ENCODE peak calls at places on chromosomes 5 and 9, in seven cellular contexts. One of them, this sample, is unnamed.

GRCh38 chr5:133944263-133945230 is 23.9 kb downstream of the C5orf15 start:
- DNase-seq in OCI-LY7: peak
- DNase-seq in Panc1: peak
- DNase-seq in uterus: no peak
- DNase-seq in PC-3: peak
- DNase-seq in astrocyte of the spinal cord: peak
- DNase-seq in fibroblast of the aortic adventitia: peak
- DNase-seq in this sample: peak

GRCh38 chr9:80059191-80059590 is 487.4 kb downstream of the TLE4 start:
- DNase-seq in OCI-LY7: no peak
- DNase-seq in Panc1: no peak
- DNase-seq in uterus: no peak
- DNase-seq in PC-3: no peak
- DNase-seq in astrocyte of the spinal cord: no peak
- DNase-seq in fibroblast of the aortic adventitia: no peak
- DNase-seq in this sample: no peak

GRCh38 chr9:92607773-92608172 is 62.2 kb downstream of the IPPK start:
- DNase-seq in OCI-LY7: no peak
- DNase-seq in Panc1: no peak
- DNase-seq in uterus: no peak
- DNase-seq in PC-3: no peak
- DNase-seq in astrocyte of the spinal cord: peak
- DNase-seq in fibroblast of the aortic adventitia: peak
- DNase-seq in this sample: no peak

GRCh38 chr9:7402704-7403389 is 396.7 kb downstream of the DMAC1 start:
- DNase-seq in OCI-LY7: no peak
- DNase-seq in Panc1: no peak
- DNase-seq in uterus: no peak
- DNase-seq in PC-3: no peak
- DNase-seq in astrocyte of the spinal cord: peak
- DNase-seq in fibroblast of the aortic adventitia: no peak
- DNase-seq in this sample: no peak

GRCh38 chr9:108234811-108235210 is 621.0 kb downstream of the ACTL7B start:
- DNase-seq in OCI-LY7: no peak
- DNase-seq in Panc1: no peak
- DNase-seq in uterus: no peak
- DNase-seq in PC-3: no peak
- DNase-seq in astrocyte of the spinal cord: no peak
- DNase-seq in fibroblast of the aortic adventitia: no peak
- DNase-seq in this sample: no peak

GRCh38 chr5:33611882-33612281 is 171.1 kb downstream of the TARS1 start:
- DNase-seq in OCI-LY7: no peak
- DNase-seq in Panc1: no peak
- DNase-seq in uterus: no peak
- DNase-seq in PC-3: peak
- DNase-seq in astrocyte of the spinal cord: peak
- DNase-seq in fibroblast of the aortic adventitia: peak
- DNase-seq in this sample: no peak

GRCh38 chr9:25917593-25918426 is 239.6 kb upstream of the TUSC1 start:
- DNase-seq in OCI-LY7: no peak
- DNase-seq in Panc1: no peak
- DNase-seq in uterus: no peak
- DNase-seq in PC-3: peak
- DNase-seq in astrocyte of the spinal cord: no peak
- DNase-seq in fibroblast of the aortic adventitia: peak
- DNase-seq in this sample: no peak

GRCh38 chr9:77541055-77541454 is 107.1 kb downstream of the GNA14 start:
- DNase-seq in OCI-LY7: no peak
- DNase-seq in Panc1: no peak
- DNase-seq in uterus: no peak
- DNase-seq in PC-3: no peak
- DNase-seq in astrocyte of the spinal cord: no peak
- DNase-seq in fibroblast of the aortic adventitia: no peak
- DNase-seq in this sample: no peak

GRCh38 chr9:125683486-125683885 is 23.5 kb downstream of the MAPKAP1 start:
- DNase-seq in OCI-LY7: no peak
- DNase-seq in Panc1: no peak
- DNase-seq in uterus: no peak
- DNase-seq in PC-3: peak
- DNase-seq in astrocyte of the spinal cord: peak
- DNase-seq in fibroblast of the aortic adventitia: peak
- DNase-seq in this sample: no peak

GRCh38 chr5:181131514-181131913 is 545 bp upstream of the OR2V1 start:
- DNase-seq in OCI-LY7: no peak
- DNase-seq in Panc1: no peak
- DNase-seq in uterus: no peak
- DNase-seq in PC-3: no peak
- DNase-seq in astrocyte of the spinal cord: no peak
- DNase-seq in fibroblast of the aortic adventitia: no peak
- DNase-seq in this sample: no peak

GRCh38 chr5:1015545-1015944 is 6.9 kb downstream of the NKD2 start:
- DNase-seq in OCI-LY7: no peak
- DNase-seq in Panc1: no peak
- DNase-seq in uterus: no peak
- DNase-seq in PC-3: no peak
- DNase-seq in astrocyte of the spinal cord: no peak
- DNase-seq in fibroblast of the aortic adventitia: no peak
- DNase-seq in this sample: no peak

GRCh38 chr5:64207978-64208377 is 42.3 kb downstream of the RNF180 start:
- DNase-seq in OCI-LY7: peak
- DNase-seq in Panc1: no peak
- DNase-seq in uterus: no peak
- DNase-seq in PC-3: peak
- DNase-seq in astrocyte of the spinal cord: peak
- DNase-seq in fibroblast of the aortic adventitia: peak
- DNase-seq in this sample: peak

GRCh38 chr5:54769072-54769471 is 216.3 kb downstream of the ESM1 start:
- DNase-seq in OCI-LY7: peak
- DNase-seq in Panc1: no peak
- DNase-seq in uterus: no peak
- DNase-seq in PC-3: peak
- DNase-seq in astrocyte of the spinal cord: no peak
- DNase-seq in fibroblast of the aortic adventitia: no peak
- DNase-seq in this sample: no peak

GRCh38 chr5:51384281-51384840 is 1.1 kb downstream of the ISL1 start:
- DNase-seq in OCI-LY7: no peak
- DNase-seq in Panc1: no peak
- DNase-seq in uterus: no peak
- DNase-seq in PC-3: no peak
- DNase-seq in astrocyte of the spinal cord: no peak
- DNase-seq in fibroblast of the aortic adventitia: peak
- DNase-seq in this sample: no peak

GRCh38 chr9:34742710-34743109 is 32.8 kb upstream of the CCL21 start:
- DNase-seq in OCI-LY7: no peak
- DNase-seq in Panc1: no peak
- DNase-seq in uterus: no peak
- DNase-seq in PC-3: no peak
- DNase-seq in astrocyte of the spinal cord: no peak
- DNase-seq in fibroblast of the aortic adventitia: no peak
- DNase-seq in this sample: no peak

GRCh38 chr5:66554211-66554610 is 42.0 kb upstream of the MAST4 start:
- DNase-seq in OCI-LY7: peak
- DNase-seq in Panc1: no peak
- DNase-seq in uterus: no peak
- DNase-seq in PC-3: peak
- DNase-seq in astrocyte of the spinal cord: peak
- DNase-seq in fibroblast of the aortic adventitia: peak
- DNase-seq in this sample: no peak

GRCh38 chr9:77885104-77885672 is 146.4 kb downstream of the GNAQ start:
- DNase-seq in OCI-LY7: no peak
- DNase-seq in Panc1: no peak
- DNase-seq in uterus: peak
- DNase-seq in PC-3: no peak
- DNase-seq in astrocyte of the spinal cord: peak
- DNase-seq in fibroblast of the aortic adventitia: peak
- DNase-seq in this sample: no peak

GRCh38 chr9:69411246-69411645 is 86.2 kb downstream of the ENTREP1 start:
- DNase-seq in OCI-LY7: no peak
- DNase-seq in Panc1: no peak
- DNase-seq in uterus: no peak
- DNase-seq in PC-3: no peak
- DNase-seq in astrocyte of the spinal cord: no peak
- DNase-seq in fibroblast of the aortic adventitia: no peak
- DNase-seq in this sample: no peak

GRCh38 chr5:87398981-87399616 is 13.6 kb downstream of the CCNH start:
- DNase-seq in OCI-LY7: no peak
- DNase-seq in Panc1: no peak
- DNase-seq in uterus: no peak
- DNase-seq in PC-3: no peak
- DNase-seq in astrocyte of the spinal cord: peak
- DNase-seq in fibroblast of the aortic adventitia: no peak
- DNase-seq in this sample: no peak

GRCh38 chr9:15485836-15486678 is 24.7 kb downstream of the PSIP1 start:
- DNase-seq in OCI-LY7: peak
- DNase-seq in Panc1: no peak
- DNase-seq in uterus: no peak
- DNase-seq in PC-3: peak
- DNase-seq in astrocyte of the spinal cord: peak
- DNase-seq in fibroblast of the aortic adventitia: peak
- DNase-seq in this sample: no peak
- TF ChIP-seq CTCF in OCI-LY7: peak
- TF ChIP-seq CTCF in Panc1: peak
- TF ChIP-seq CTCF in uterus: peak
- TF ChIP-seq CTCF in PC-3: peak
- TF ChIP-seq CTCF in astrocyte of the spinal cord: peak
- TF ChIP-seq CTCF in fibroblast of the aortic adventitia: peak
- TF ChIP-seq CTCF in this sample: peak

GRCh38 chr5:71828641-71829040 is 109.6 kb downstream of the CARTPT start:
- DNase-seq in OCI-LY7: no peak
- DNase-seq in Panc1: no peak
- DNase-seq in uterus: no peak
- DNase-seq in PC-3: peak
- DNase-seq in astrocyte of the spinal cord: no peak
- DNase-seq in fibroblast of the aortic adventitia: peak
- DNase-seq in this sample: no peak

GRCh38 chr5:71834575-71834974 is 115.5 kb downstream of the CARTPT start:
- DNase-seq in OCI-LY7: no peak
- DNase-seq in Panc1: no peak
- DNase-seq in uterus: no peak
- DNase-seq in PC-3: no peak
- DNase-seq in astrocyte of the spinal cord: no peak
- DNase-seq in fibroblast of the aortic adventitia: no peak
- DNase-seq in this sample: no peak

GRCh38 chr5:71829206-71829605 is 110.1 kb downstream of the CARTPT start:
- DNase-seq in OCI-LY7: peak
- DNase-seq in Panc1: no peak
- DNase-seq in uterus: no peak
- DNase-seq in PC-3: no peak
- DNase-seq in astrocyte of the spinal cord: no peak
- DNase-seq in fibroblast of the aortic adventitia: no peak
- DNase-seq in this sample: no peak

GRCh38 chr5:71832812-71833456 is 113.9 kb downstream of the CARTPT start:
- DNase-seq in OCI-LY7: no peak
- DNase-seq in Panc1: peak
- DNase-seq in uterus: no peak
- DNase-seq in PC-3: peak
- DNase-seq in astrocyte of the spinal cord: no peak
- DNase-seq in fibroblast of the aortic adventitia: no peak
- DNase-seq in this sample: no peak

DNA sequence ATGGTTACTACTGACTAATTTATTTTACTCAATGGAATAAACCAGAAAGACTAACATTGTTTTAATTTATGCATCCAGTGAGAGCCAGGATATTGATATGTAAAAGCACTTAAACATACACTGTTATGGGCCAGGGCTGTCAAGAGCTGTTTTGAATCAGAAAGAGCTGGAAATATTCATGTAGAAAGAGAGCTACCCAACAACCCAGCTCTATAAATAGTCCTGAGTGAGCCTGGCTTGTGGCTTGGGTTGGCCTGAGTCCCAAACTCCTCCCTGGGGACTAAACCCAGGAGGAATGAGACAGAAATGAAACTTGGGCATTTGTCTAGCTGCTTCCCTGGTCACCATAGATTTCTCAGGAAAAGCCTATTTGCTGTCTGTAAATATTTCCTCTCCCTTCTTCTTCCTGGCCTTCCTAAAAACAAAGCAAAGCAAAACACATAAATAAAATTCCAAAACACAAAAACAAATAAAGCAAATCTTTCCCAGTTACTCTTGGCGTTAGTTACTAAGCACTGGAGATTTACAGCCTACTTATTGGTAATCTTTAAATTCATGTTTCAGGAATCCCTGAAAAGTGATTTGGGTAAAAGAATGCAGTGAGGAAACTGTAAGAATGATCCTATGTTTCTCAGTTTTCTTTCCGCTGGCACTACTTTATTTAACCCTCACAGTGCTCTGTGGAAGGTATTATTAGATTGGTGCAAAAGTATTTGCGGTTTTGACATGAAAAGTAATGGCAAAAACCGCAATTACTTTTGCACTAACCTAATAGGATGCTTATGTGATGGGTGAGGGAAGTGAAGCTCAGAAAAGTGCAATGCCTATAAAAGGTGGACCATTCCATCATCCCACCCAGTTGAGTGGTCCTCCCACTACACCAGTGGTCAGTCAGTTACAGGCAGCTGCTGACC is 111.8 kb downstream of the CARTPT start:
- DNase-seq in OCI-LY7: no peak
- DNase-seq in Panc1: no peak
- DNase-seq in uterus: peak
- DNase-seq in PC-3: peak
- DNase-seq in astrocyte of the spinal cord: peak
- DNase-seq in fibroblast of the aortic adventitia: peak
- DNase-seq in this sample: peak
- H3K4me3 ChIP-seq in OCI-LY7: no peak
- H3K4me3 ChIP-seq in Panc1: no peak
- H3K4me3 ChIP-seq in uterus: no peak
- H3K4me3 ChIP-seq in PC-3: no peak
- H3K4me3 ChIP-seq in astrocyte of the spinal cord: no peak
- H3K4me3 ChIP-seq in fibroblast of the aortic adventitia: no peak
- H3K4me3 ChIP-seq in this sample: no peak

DNA sequence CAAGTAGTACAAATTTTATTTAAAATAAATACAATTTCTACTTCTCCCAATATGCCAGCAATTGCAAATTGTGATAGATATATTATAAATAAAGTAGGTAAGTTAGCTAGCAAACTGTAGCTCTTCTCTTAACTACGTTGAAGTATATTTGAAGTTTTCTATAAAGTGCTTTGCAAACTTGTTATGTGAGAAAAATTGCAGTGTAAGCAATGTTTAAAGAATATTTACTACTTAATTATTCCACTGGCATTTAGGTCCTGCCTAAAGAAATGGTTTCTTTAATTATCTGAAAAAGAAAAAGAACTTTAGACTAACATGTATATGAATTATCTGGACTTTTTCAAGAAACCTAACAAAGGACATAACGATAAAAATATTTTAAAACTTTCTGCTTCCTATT is 1350.0 kb upstream of the CDH9 start:
- DNase-seq in OCI-LY7: no peak
- DNase-seq in Panc1: no peak
- DNase-seq in uterus: no peak
- DNase-seq in PC-3: no peak
- DNase-seq in astrocyte of the spinal cord: no peak
- DNase-seq in fibroblast of the aortic adventitia: no peak
- DNase-seq in this sample: no peak
- TF ChIP-seq CTCF in OCI-LY7: no peak
- TF ChIP-seq CTCF in Panc1: no peak
- TF ChIP-seq CTCF in uterus: no peak
- TF ChIP-seq CTCF in PC-3: no peak
- TF ChIP-seq CTCF in astrocyte of the spinal cord: no peak
- TF ChIP-seq CTCF in fibroblast of the aortic adventitia: no peak
- TF ChIP-seq CTCF in this sample: no peak

DNA sequence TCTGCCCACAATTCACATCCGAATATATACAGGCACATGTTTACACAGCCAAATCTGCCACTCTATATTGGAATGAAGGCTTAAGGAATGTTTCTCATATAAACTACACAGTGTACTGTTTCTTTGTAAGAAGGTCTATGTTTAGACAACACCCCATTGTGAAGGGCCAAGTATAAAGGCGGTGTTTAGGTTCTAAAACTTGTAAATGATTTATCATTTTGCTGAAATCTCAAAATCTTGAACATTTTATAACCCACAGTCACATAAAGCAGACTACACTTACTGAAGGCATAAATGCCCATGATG is 94.0 kb downstream of the ZNF608 start:
- DNase-seq in OCI-LY7: no peak
- DNase-seq in Panc1: no peak
- DNase-seq in uterus: no peak
- DNase-seq in PC-3: no peak
- DNase-seq in astrocyte of the spinal cord: peak
- DNase-seq in fibroblast of the aortic adventitia: no peak
- DNase-seq in this sample: no peak
- H3K4me3 ChIP-seq in OCI-LY7: peak
- H3K4me3 ChIP-seq in Panc1: peak
- H3K4me3 ChIP-seq in uterus: no peak
- H3K4me3 ChIP-seq in PC-3: no peak
- H3K4me3 ChIP-seq in astrocyte of the spinal cord: no peak
- H3K4me3 ChIP-seq in fibroblast of the aortic adventitia: no peak
- H3K4me3 ChIP-seq in this sample: no peak

This sample was measured in LNCaP clone FGC.